ENCODE peak calls at places on chromosomes 13 and 19, in five cellular contexts. A is hypothalamus, T is cardiac septum, G is ascending aorta, U is foreskin keratinocyte. Z is an unnamed sample.

GRCh38 chr13:24802074-24802473 is 38.1 kb downstream of the RNF17 start:
- DNase-seq in A (no peak), T (no peak), G (no peak), U (no peak), Z (no peak)

GRCh38 chr19:1648156-1648925 is 4.1 kb downstream of the TCF3 start:
- DNase-seq in A (no peak), T (no peak), G (no peak), U (no peak), Z (no peak)

GRCh38 chr19:5113101-5113557 is 144.2 kb downstream of the KDM4B start:
- DNase-seq in A (no peak), T (no peak), G (no peak), U (no peak), Z (no peak)

GRCh38 chr13:34943675-34944634 is 1.9 kb downstream of the NBEA start:
- DNase-seq in A (no peak), T (no peak), G (no peak), U (no peak), Z (no peak)

GRCh38 chr13:28820099-28821051 is at the start of gene MTUS2:
- DNase-seq in A (no peak), T (no peak), G (no peak), U (peak), Z (peak)

GRCh38 chr13:32426981-32427851 is 714 bp downstream of the N4BP2L1 start:
- DNase-seq in A (peak), T (peak), G (no peak), U (no peak), Z (peak)

GRCh38 chr13:111976474-111977183 is 90.3 kb upstream of the SOX1 start:
- DNase-seq in A (no peak), T (peak), G (no peak), U (no peak), Z (no peak)

GRCh38 chr19:2485428-2485827 is 9.5 kb downstream of the GADD45B start:
- DNase-seq in A (no peak), T (no peak), G (no peak), U (no peak), Z (no peak)

GRCh38 chr19:8592231-8593009 is 15.2 kb upstream of the MYO1F start:
- DNase-seq in A (peak), T (peak), G (peak), U (no peak), Z (peak)

GRCh38 chr13:102580552-102581169 is 16.1 kb upstream of the TPP2 start:
- DNase-seq in A (no peak), T (no peak), G (no peak), U (peak), Z (peak)

GRCh38 chr13:22336460-22336859 is 665.6 kb downstream of the FGF9 start:
- DNase-seq in A (no peak), T (no peak), G (no peak), U (no peak), Z (no peak)

GRCh38 chr13:109465151-109465550 is 321.2 kb downstream of the IRS2 start:
- DNase-seq in A (no peak), T (no peak), G (no peak), U (peak), Z (no peak)

GRCh38 chr19:15177269-15178116 is 23.3 kb downstream of the NOTCH3 start:
- DNase-seq in A (peak), T (peak), G (no peak), U (no peak), Z (peak)

GRCh38 chr19:34487651-34488051 is 6.1 kb downstream of the WTIP start:
- DNase-seq in A (no peak), T (no peak), G (no peak), U (no peak), Z (no peak)

GRCh38 chr19:3538965-3539742 is at the start of gene TEKTIP1:
- DNase-seq in A (peak), T (no peak), G (no peak), U (no peak), Z (no peak)

GRCh38 chr13:97279913-97280312 is 57.8 kb downstream of the MBNL2 start:
- DNase-seq in A (no peak), T (no peak), G (no peak), U (no peak), Z (no peak)

GRCh38 chr19:40502647-40503046 is 35.8 kb downstream of the SPTBN4 start:
- DNase-seq in A (no peak), T (no peak), G (no peak), U (peak), Z (no peak)

GRCh38 chr13:28486144-28486543 is 8.8 kb downstream of the FLT1 start:
- DNase-seq in A (no peak), T (no peak), G (no peak), U (no peak), Z (no peak)

GRCh38 chr19:41540041-41540695 is 35.8 kb upstream of the CEACAM21 start:
- DNase-seq in A (no peak), T (no peak), G (no peak), U (no peak), Z (no peak)

GRCh38 chr13:22828081-22828480 is 352.7 kb upstream of the SGCG start:
- DNase-seq in A (no peak), T (no peak), G (no peak), U (peak), Z (no peak)